ENCODE peak calls at places on chromosomes 16 and 17, in eight cellular contexts. O, U, D, Q, F, G, Z and B are unnamed samples.

GRCh38 chr16:85303354-85303883 is 191.1 kb upstream of the CIBAR2 start:
- DNase-seq in D (peak; percentile 80), O (peak; percentile 82), Z (peak; percentile 85), F (peak; percentile 60), G (peak; percentile 79), Q (peak; percentile 78), U (peak; percentile 65), B (peak; percentile 96)

GRCh38 chr16:17414421-17414820 is 56.3 kb downstream of the XYLT1 start:
- DNase-seq in G (no peak), U (no peak), Z (peak; percentile 73), F (no peak), Q (no peak), O (no peak), D (no peak), B (no peak)

GRCh38 chr16:85148959-85149358 is 36.7 kb upstream of the CIBAR2 start:
- DNase-seq in F (no peak), G (no peak), D (no peak), U (no peak), Q (no peak), Z (no peak), O (no peak), B (no peak)

GRCh38 chr16:29720703-29721102 is 25.1 kb downstream of the C16orf54 start:
- DNase-seq in G (no peak), D (no peak), U (no peak), Q (no peak), F (no peak), O (no peak), Z (no peak), B (no peak)

GRCh38 chr17:76953926-76954325 is 85.7 kb downstream of the MGAT5B start:
- DNase-seq in D (no peak), Q (no peak), O (no peak), Z (no peak), U (no peak), G (no peak), F (no peak), B (no peak)

GRCh38 chr16:54241525-54241924 is 45.1 kb downstream of the IRX3 start:
- DNase-seq in D (no peak), Q (no peak), U (no peak), Z (no peak), F (no peak), O (no peak), G (no peak), B (no peak)

GRCh38 chr16:69476920-69477418 is 52.5 kb downstream of the CYB5B start:
- DNase-seq in O (no peak), D (no peak), F (no peak), Q (no peak), U (no peak), G (no peak), Z (no peak), B (no peak)

GRCh38 chr17:27207073-27207511 is 86.8 kb upstream of the WSB1 start:
- DNase-seq in Z (no peak), G (no peak), O (no peak), Q (no peak), F (no peak), U (no peak), D (no peak), B (no peak)

GRCh38 chr17:48627625-48628510 is 1.7 kb upstream of the HOXB9 start:
- DNase-seq in F (no peak), D (no peak), O (no peak), G (peak; percentile 51), Z (no peak), Q (no peak), U (no peak), B (no peak)

GRCh38 chr17:49741692-49742076 is 22.2 kb downstream of the FAM117A start:
- DNase-seq in Z (no peak), U (no peak), F (no peak), O (no peak), D (no peak), G (no peak), Q (no peak), B (no peak)

GRCh38 chr17:75430159-75430748 is 24.8 kb upstream of the GRB2 start:
- DNase-seq in U (no peak), G (no peak), D (peak; percentile 87), Z (no peak), F (no peak), O (no peak), Q (no peak), B (peak; percentile 64)

GRCh38 chr17:50621562-50621961 is 13.1 kb upstream of the ABCC3 start:
- DNase-seq in Q (no peak), F (no peak), U (no peak), D (no peak), O (no peak), Z (no peak), G (no peak), B (peak; percentile 82)

GRCh38 chr17:79985951-79986391 is 49.7 kb downstream of the TBC1D16 start:
- DNase-seq in O (no peak), F (no peak), Z (no peak), D (no peak), G (peak; percentile 25), Q (no peak), U (no peak), B (no peak)

GRCh38 chr17:13462161-13462560 is 139.6 kb downstream of the HS3ST3A1 start:
- DNase-seq in Q (no peak), G (no peak), O (no peak), Z (no peak), U (peak; percentile 24), D (no peak), F (no peak), B (no peak)

GRCh38 chr16:75761111-75761510 is 34.8 kb upstream of the CPHXL start:
- DNase-seq in U (no peak), D (no peak), O (no peak), Q (no peak), G (no peak), F (no peak), Z (peak; percentile 65), B (no peak)

GRCh38 chr17:77374170-77374936 is 233.6 kb downstream of the SEC14L1 start:
- DNase-seq in U (peak; percentile 94), Z (peak; percentile 78), F (peak; percentile 87), O (peak; percentile 92), D (peak; percentile 96), G (peak; percentile 90), Q (peak; percentile 79), B (peak; percentile 99)

GRCh38 chr17:74431568-74432483 is at the start of gene GPRC5C:
- DNase-seq in U (peak; percentile 87), O (peak; percentile 86), G (peak; percentile 93), Q (peak; percentile 91), F (peak; percentile 79), Z (no peak), D (peak; percentile 83), B (peak; percentile 95)

GRCh38 chr17:50172130-50172529 is 6.3 kb downstream of the SGCA start:
- DNase-seq in F (no peak), D (no peak), Z (no peak), G (peak; percentile 28), O (no peak), U (peak; percentile 15), Q (no peak), B (no peak)

GRCh38 chr17:65941500-65941899 is 250.4 kb downstream of the CEP112 start:
- DNase-seq in Z (no peak), Q (no peak), F (no peak), O (no peak), G (no peak), U (no peak), D (no peak), B (no peak)

GRCh38 chr17:17978481-17979424 is 6.1 kb downstream of the DRC3 start:
- DNase-seq in Q (no peak), Z (no peak), G (no peak), D (no peak), O (no peak), U (no peak), F (no peak), B (peak; percentile 33)

GRCh38 chr16:29304251-29304900 is 102.1 kb downstream of the NPIPB11 start:
- DNase-seq in Z (no peak), G (no peak), O (no peak), U (no peak), F (no peak), Q (no peak), D (no peak), B (no peak)

GRCh38 chr16:1621851-1622250 is 9.7 kb downstream of the CRAMP1 start:
- DNase-seq in O (no peak), F (no peak), Z (no peak), U (no peak), Q (no peak), D (no peak), G (no peak), B (no peak)

GRCh38 chr16:10688291-10688690 is 6.4 kb downstream of the TEKT5 start:
- DNase-seq in F (no peak), Z (no peak), D (no peak), Q (peak; percentile 47), U (no peak), G (no peak), O (no peak), B (no peak)

DNA sequence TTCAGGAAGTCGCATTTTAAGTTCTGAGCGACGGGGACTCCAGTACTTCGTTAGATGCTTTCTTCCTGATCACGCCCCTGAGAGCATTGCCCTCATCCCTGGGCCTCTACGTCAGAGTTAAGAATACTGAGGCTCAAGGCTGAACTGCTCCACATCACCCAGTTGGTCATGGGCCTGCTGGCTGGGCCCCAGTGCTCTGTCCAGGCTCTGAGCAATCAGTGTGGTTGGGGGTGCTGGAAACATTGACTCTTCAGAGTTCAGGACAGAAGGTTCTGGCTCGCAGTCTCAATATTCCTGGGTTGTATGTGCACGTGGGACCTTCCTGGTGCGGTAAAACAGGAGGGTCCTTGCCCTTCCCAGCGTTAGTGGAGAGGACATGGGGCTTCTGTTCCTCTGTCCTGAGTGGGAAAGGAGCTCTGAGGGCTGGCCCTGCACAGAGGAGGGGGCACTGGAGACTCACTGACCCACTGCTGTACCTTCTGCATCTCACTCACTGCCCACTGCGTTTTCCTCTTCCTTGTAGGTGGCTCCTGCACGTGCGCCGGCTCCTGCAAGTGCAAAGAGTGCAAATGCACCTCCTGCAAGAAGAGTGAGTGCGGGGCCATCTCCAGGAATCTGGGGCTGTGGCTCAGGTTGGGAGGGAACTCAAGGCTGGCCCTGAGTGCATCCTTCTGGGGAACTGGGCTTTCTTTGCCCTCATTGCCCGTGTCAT is 518 bp downstream of the MT1E start:
- DNase-seq in Q (peak; percentile 71), F (peak; percentile 71), U (peak; percentile 77), G (no peak), O (peak; percentile 94), Z (no peak), D (no peak), B (no peak)
- H3K4me3 ChIP-seq in Q (peak overlapping the region; percentile 29), F (peak overlapping the region; percentile 80), U (peak overlapping the region; percentile 75), G (no peak overlapping the region), O (peak overlapping the region; percentile 71), Z (no peak overlapping the region), D (peak overlapping the region; percentile 54), B (peak overlapping the region; percentile 48)

GRCh38 chr17:63418540-63418939 is 27.6 kb downstream of the CYB561 start:
- DNase-seq in Z (no peak), G (no peak), Q (no peak), F (no peak), D (no peak), U (no peak), O (no peak), B (no peak)
- H3K36me3 ChIP-seq in Z (no peaks in the 10 kb centered on the region), G (no peaks in the 10 kb centered on the region), Q (peaks cover 2% of the 10 kb centered on the region), F (peaks cover 12% of the 10 kb centered on the region), D (no peaks in the 10 kb centered on the region), U (peaks cover 65% of the 10 kb centered on the region), O (peaks cover 11% of the 10 kb centered on the region), B (peaks cover 2% of the 10 kb centered on the region)

GRCh38 chr17:67198131-67198530 is 46.9 kb downstream of the HELZ start:
- DNase-seq in F (no peak), Q (no peak), Z (no peak), U (no peak), G (no peak), D (no peak), O (no peak), B (no peak)
- H3K4me3 ChIP-seq in F (no peak overlapping the region), Q (no peak overlapping the region), Z (no peak overlapping the region), U (no peak overlapping the region), G (no peak overlapping the region), D (no peak overlapping the region), O (no peak overlapping the region), B (no peak overlapping the region)

GRCh38 chr16:88839026-88839529 is 17.7 kb downstream of the GALNS start:
- DNase-seq in Z (no peak), O (no peak), F (no peak), D (peak; percentile 15), Q (no peak), U (no peak), G (no peak), B (no peak)
- H3K36me3 ChIP-seq in Z (no peaks in the 10 kb centered on the region), O (peaks cover 33% of the 10 kb centered on the region), F (peaks cover 54% of the 10 kb centered on the region), D (no peaks in the 10 kb centered on the region), Q (no peaks in the 10 kb centered on the region), U (peaks cover 21% of the 10 kb centered on the region), G (no peaks in the 10 kb centered on the region), B (no peaks in the 10 kb centered on the region)